ENCODE peak calls at places on chromosomes 16 and 17, in six cellular contexts. One of them, this sample, is unnamed.

GRCh38 chr16:48054881-48055601 is 100.8 kb downstream of the ABCC12 start:
- DNase-seq in ELR: peak
- DNase-seq in ovary: peak
- DNase-seq in heart right ventricle: peak
- DNase-seq in IMR-90: peak
- DNase-seq in NAMALWA: peak
- DNase-seq in this sample: peak

GRCh38 chr16:17125671-17126070 is 345.1 kb downstream of the XYLT1 start:
- DNase-seq in ELR: peak
- DNase-seq in ovary: no peak
- DNase-seq in heart right ventricle: no peak
- DNase-seq in IMR-90: peak
- DNase-seq in NAMALWA: no peak
- DNase-seq in this sample: no peak

GRCh38 chr17:19327039-19327776 is 35.3 kb downstream of the B9D1 start:
- DNase-seq in ELR: peak
- DNase-seq in ovary: no peak
- DNase-seq in heart right ventricle: no peak
- DNase-seq in IMR-90: peak
- DNase-seq in NAMALWA: no peak
- DNase-seq in this sample: no peak

GRCh38 chr17:60354223-60354622 is 37.7 kb downstream of the USP32 start:
- DNase-seq in ELR: peak
- DNase-seq in ovary: no peak
- DNase-seq in heart right ventricle: no peak
- DNase-seq in IMR-90: peak
- DNase-seq in NAMALWA: no peak
- DNase-seq in this sample: no peak

GRCh38 chr16:74998481-74999207 is at the start of gene ZNRF1:
- DNase-seq in ELR: peak
- DNase-seq in ovary: peak
- DNase-seq in heart right ventricle: peak
- DNase-seq in IMR-90: peak
- DNase-seq in NAMALWA: peak
- DNase-seq in this sample: no peak

GRCh38 chr16:12559714-12560113 is 244.0 kb downstream of the CPPED1 start:
- DNase-seq in ELR: no peak
- DNase-seq in ovary: no peak
- DNase-seq in heart right ventricle: no peak
- DNase-seq in IMR-90: peak
- DNase-seq in NAMALWA: no peak
- DNase-seq in this sample: no peak

GRCh38 chr16:31486036-31486435 is 3.1 kb downstream of the SLC5A2 start:
- DNase-seq in ELR: no peak
- DNase-seq in ovary: no peak
- DNase-seq in heart right ventricle: no peak
- DNase-seq in IMR-90: no peak
- DNase-seq in NAMALWA: no peak
- DNase-seq in this sample: no peak

GRCh38 chr17:1315891-1316403 is 36.5 kb downstream of the TRARG1 start:
- DNase-seq in ELR: no peak
- DNase-seq in ovary: no peak
- DNase-seq in heart right ventricle: peak
- DNase-seq in IMR-90: no peak
- DNase-seq in NAMALWA: no peak
- DNase-seq in this sample: no peak

GRCh38 chr16:59859606-59860402 is 1125.7 kb upstream of the GOT2 start:
- DNase-seq in ELR: peak
- DNase-seq in ovary: no peak
- DNase-seq in heart right ventricle: no peak
- DNase-seq in IMR-90: no peak
- DNase-seq in NAMALWA: no peak
- DNase-seq in this sample: no peak

GRCh38 chr17:27361695-27362094 is 67.8 kb downstream of the WSB1 start:
- DNase-seq in ELR: no peak
- DNase-seq in ovary: no peak
- DNase-seq in heart right ventricle: no peak
- DNase-seq in IMR-90: no peak
- DNase-seq in NAMALWA: no peak
- DNase-seq in this sample: no peak

GRCh38 chr17:67055041-67055443 is 10.7 kb downstream of the CACNG1 start:
- DNase-seq in ELR: no peak
- DNase-seq in ovary: no peak
- DNase-seq in heart right ventricle: no peak
- DNase-seq in IMR-90: no peak
- DNase-seq in NAMALWA: no peak
- DNase-seq in this sample: no peak

GRCh38 chr17:18362509-18363020 is 785 bp downstream of the SHMT1 start:
- DNase-seq in ELR: peak
- DNase-seq in ovary: peak
- DNase-seq in heart right ventricle: peak
- DNase-seq in IMR-90: no peak
- DNase-seq in NAMALWA: peak
- DNase-seq in this sample: no peak

GRCh38 chr16:72301416-72302048 is 129.6 kb upstream of the PMFBP1 start:
- DNase-seq in ELR: no peak
- DNase-seq in ovary: no peak
- DNase-seq in heart right ventricle: no peak
- DNase-seq in IMR-90: no peak
- DNase-seq in NAMALWA: no peak
- DNase-seq in this sample: no peak

GRCh38 chr17:81428121-81428515 is 32.9 kb downstream of the BAHCC1 start:
- DNase-seq in ELR: no peak
- DNase-seq in ovary: no peak
- DNase-seq in heart right ventricle: no peak
- DNase-seq in IMR-90: no peak
- DNase-seq in NAMALWA: no peak
- DNase-seq in this sample: no peak

GRCh38 chr17:29124135-29124930 is 55.9 kb downstream of the MYO18A start:
- DNase-seq in ELR: peak
- DNase-seq in ovary: no peak
- DNase-seq in heart right ventricle: no peak
- DNase-seq in IMR-90: peak
- DNase-seq in NAMALWA: peak
- DNase-seq in this sample: no peak

GRCh38 chr17:77322534-77323412 is 182.0 kb downstream of the SEC14L1 start:
- DNase-seq in ELR: peak
- DNase-seq in ovary: peak
- DNase-seq in heart right ventricle: peak
- DNase-seq in IMR-90: peak
- DNase-seq in NAMALWA: peak
- DNase-seq in this sample: no peak

GRCh38 chr17:37392024-37392590 is 14.5 kb downstream of the ACACA start:
- DNase-seq in ELR: peak
- DNase-seq in ovary: no peak
- DNase-seq in heart right ventricle: no peak
- DNase-seq in IMR-90: peak
- DNase-seq in NAMALWA: no peak
- DNase-seq in this sample: no peak

GRCh38 chr16:50196736-50197135 is 43.6 kb downstream of the TENT4B start:
- DNase-seq in ELR: peak
- DNase-seq in ovary: no peak
- DNase-seq in heart right ventricle: no peak
- DNase-seq in IMR-90: peak
- DNase-seq in NAMALWA: no peak
- DNase-seq in this sample: no peak

GRCh38 chr17:79840204-79840988 is 1.2 kb upstream of the CBX4 start:
- DNase-seq in ELR: peak
- DNase-seq in ovary: peak
- DNase-seq in heart right ventricle: peak
- DNase-seq in IMR-90: peak
- DNase-seq in NAMALWA: no peak
- DNase-seq in this sample: no peak

GRCh38 chr16:74844041-74844826 is 69.6 kb upstream of the FA2H start:
- DNase-seq in ELR: peak
- DNase-seq in ovary: no peak
- DNase-seq in heart right ventricle: no peak
- DNase-seq in IMR-90: no peak
- DNase-seq in NAMALWA: no peak
- DNase-seq in this sample: no peak

GRCh38 chr17:77649717-77650211 is 308.7 kb upstream of the TNRC6C start:
- DNase-seq in ELR: peak
- DNase-seq in ovary: no peak
- DNase-seq in heart right ventricle: no peak
- DNase-seq in IMR-90: no peak
- DNase-seq in NAMALWA: no peak
- DNase-seq in this sample: no peak

This sample was measured in glomerular endothelial cell.